ENCODE peak calls at places on chromosomes 7 and 10, in eight cellular contexts. One of them, this sample, is unnamed.

GRCh38 chr7:122383934-122384333 is 79.4 kb upstream of the FEZF1 start:
- DNase-seq in foreskin fibroblast: no peak
- DNase-seq in neural progenitor cell: peak
- DNase-seq in astrocyte of the spinal cord: no peak
- DNase-seq in astrocyte of the cerebellum: no peak
- DNase-seq in fibroblast of mammary gland: peak
- DNase-seq in HFF-Myc: no peak
- DNase-seq in SK-N-SH: no peak
- DNase-seq in this sample: no peak

GRCh38 chr10:3422282-3422681 is 249.7 kb upstream of the PITRM1 start:
- DNase-seq in astrocyte of the spinal cord: no peak
- DNase-seq in HFF-Myc: no peak
- DNase-seq in neural progenitor cell: no peak
- DNase-seq in SK-N-SH: no peak
- DNase-seq in fibroblast of mammary gland: no peak
- DNase-seq in foreskin fibroblast: no peak
- DNase-seq in astrocyte of the cerebellum: no peak
- DNase-seq in this sample: no peak

GRCh38 chr7:85621286-85621685 is 434.4 kb upstream of the SEMA3D start:
- DNase-seq in fibroblast of mammary gland: no peak
- DNase-seq in astrocyte of the cerebellum: no peak
- DNase-seq in HFF-Myc: no peak
- DNase-seq in neural progenitor cell: no peak
- DNase-seq in SK-N-SH: no peak
- DNase-seq in foreskin fibroblast: no peak
- DNase-seq in astrocyte of the spinal cord: no peak
- DNase-seq in this sample: peak

GRCh38 chr7:138662066-138663061 is 38.8 kb downstream of the SVOPL start:
- DNase-seq in HFF-Myc: no peak
- DNase-seq in fibroblast of mammary gland: no peak
- DNase-seq in foreskin fibroblast: no peak
- DNase-seq in astrocyte of the spinal cord: no peak
- DNase-seq in SK-N-SH: peak
- DNase-seq in astrocyte of the cerebellum: no peak
- DNase-seq in neural progenitor cell: no peak
- DNase-seq in this sample: no peak

GRCh38 chr7:4943297-4943696 is 15.7 kb downstream of the MMD2 start:
- DNase-seq in SK-N-SH: no peak
- DNase-seq in astrocyte of the cerebellum: no peak
- DNase-seq in fibroblast of mammary gland: no peak
- DNase-seq in HFF-Myc: no peak
- DNase-seq in neural progenitor cell: no peak
- DNase-seq in astrocyte of the spinal cord: no peak
- DNase-seq in foreskin fibroblast: no peak
- DNase-seq in this sample: no peak

GRCh38 chr7:154178890-154179289 is 126.7 kb downstream of the DPP6 start:
- DNase-seq in fibroblast of mammary gland: no peak
- DNase-seq in astrocyte of the cerebellum: no peak
- DNase-seq in astrocyte of the spinal cord: no peak
- DNase-seq in foreskin fibroblast: no peak
- DNase-seq in neural progenitor cell: no peak
- DNase-seq in SK-N-SH: no peak
- DNase-seq in HFF-Myc: no peak
- DNase-seq in this sample: no peak

GRCh38 chr7:99448855-99449254 is 10.1 kb downstream of the CPSF4 start:
- DNase-seq in neural progenitor cell: no peak
- DNase-seq in fibroblast of mammary gland: no peak
- DNase-seq in SK-N-SH: no peak
- DNase-seq in foreskin fibroblast: no peak
- DNase-seq in astrocyte of the cerebellum: no peak
- DNase-seq in HFF-Myc: no peak
- DNase-seq in astrocyte of the spinal cord: no peak
- DNase-seq in this sample: no peak

GRCh38 chr7:100373261-100373831 is at the start of gene PILRA:
- DNase-seq in astrocyte of the spinal cord: no peak
- DNase-seq in astrocyte of the cerebellum: no peak
- DNase-seq in neural progenitor cell: no peak
- DNase-seq in foreskin fibroblast: peak
- DNase-seq in SK-N-SH: no peak
- DNase-seq in HFF-Myc: no peak
- DNase-seq in fibroblast of mammary gland: no peak
- DNase-seq in this sample: peak

GRCh38 chr7:70092314-70093303 is 494.3 kb downstream of the AUTS2 start:
- DNase-seq in neural progenitor cell: no peak
- DNase-seq in fibroblast of mammary gland: peak
- DNase-seq in astrocyte of the spinal cord: peak
- DNase-seq in foreskin fibroblast: peak
- DNase-seq in HFF-Myc: no peak
- DNase-seq in astrocyte of the cerebellum: peak
- DNase-seq in SK-N-SH: peak
- DNase-seq in this sample: peak

GRCh38 chr10:44389150-44389549 is 4.3 kb upstream of the CXCL12 start:
- DNase-seq in foreskin fibroblast: no peak
- DNase-seq in astrocyte of the spinal cord: no peak
- DNase-seq in astrocyte of the cerebellum: no peak
- DNase-seq in HFF-Myc: no peak
- DNase-seq in neural progenitor cell: no peak
- DNase-seq in fibroblast of mammary gland: no peak
- DNase-seq in SK-N-SH: no peak
- DNase-seq in this sample: no peak

GRCh38 chr10:97974526-97975525 is 55.6 kb downstream of the CRTAC1 start:
- DNase-seq in SK-N-SH: peak
- DNase-seq in HFF-Myc: no peak
- DNase-seq in foreskin fibroblast: no peak
- DNase-seq in astrocyte of the cerebellum: no peak
- DNase-seq in astrocyte of the spinal cord: no peak
- DNase-seq in fibroblast of mammary gland: no peak
- DNase-seq in neural progenitor cell: peak
- DNase-seq in this sample: no peak
- H3K4me3 ChIP-seq in SK-N-SH: no peak
- H3K4me3 ChIP-seq in HFF-Myc: no peak
- H3K4me3 ChIP-seq in foreskin fibroblast: no peak
- H3K4me3 ChIP-seq in astrocyte of the cerebellum: no peak
- H3K4me3 ChIP-seq in astrocyte of the spinal cord: no peak
- H3K4me3 ChIP-seq in fibroblast of mammary gland: no peak
- H3K4me3 ChIP-seq in neural progenitor cell: peak
- H3K4me3 ChIP-seq in this sample: no peak

GRCh38 chr10:110391541-110391940 is 86.8 kb upstream of the SMNDC1 start:
- DNase-seq in HFF-Myc: no peak
- DNase-seq in foreskin fibroblast: no peak
- DNase-seq in SK-N-SH: no peak
- DNase-seq in neural progenitor cell: no peak
- DNase-seq in fibroblast of mammary gland: no peak
- DNase-seq in astrocyte of the cerebellum: no peak
- DNase-seq in astrocyte of the spinal cord: no peak
- DNase-seq in this sample: no peak

GRCh38 chr10:110387983-110388681 is 83.4 kb upstream of the SMNDC1 start:
- DNase-seq in fibroblast of mammary gland: peak
- DNase-seq in SK-N-SH: no peak
- DNase-seq in astrocyte of the cerebellum: no peak
- DNase-seq in foreskin fibroblast: peak
- DNase-seq in HFF-Myc: peak
- DNase-seq in astrocyte of the spinal cord: no peak
- DNase-seq in neural progenitor cell: no peak
- DNase-seq in this sample: peak

GRCh38 chr10:110389250-110389649 is 84.5 kb upstream of the SMNDC1 start:
- DNase-seq in astrocyte of the spinal cord: no peak
- DNase-seq in neural progenitor cell: no peak
- DNase-seq in HFF-Myc: no peak
- DNase-seq in fibroblast of mammary gland: peak
- DNase-seq in astrocyte of the cerebellum: no peak
- DNase-seq in SK-N-SH: no peak
- DNase-seq in foreskin fibroblast: no peak
- DNase-seq in this sample: no peak

GRCh38 chr10:110387617-110387982 is 82.9 kb upstream of the SMNDC1 start:
- DNase-seq in neural progenitor cell: no peak
- DNase-seq in HFF-Myc: no peak
- DNase-seq in foreskin fibroblast: no peak
- DNase-seq in astrocyte of the spinal cord: no peak
- DNase-seq in SK-N-SH: no peak
- DNase-seq in fibroblast of mammary gland: no peak
- DNase-seq in astrocyte of the cerebellum: no peak
- DNase-seq in this sample: no peak

GRCh38 chr10:110388682-110389052 is 83.9 kb upstream of the SMNDC1 start:
- DNase-seq in SK-N-SH: no peak
- DNase-seq in astrocyte of the cerebellum: no peak
- DNase-seq in neural progenitor cell: peak
- DNase-seq in fibroblast of mammary gland: no peak
- DNase-seq in HFF-Myc: no peak
- DNase-seq in astrocyte of the spinal cord: no peak
- DNase-seq in foreskin fibroblast: peak
- DNase-seq in this sample: no peak
- TF ChIP-seq CTCF in SK-N-SH: peak
- TF ChIP-seq CTCF in astrocyte of the cerebellum: no peak
- TF ChIP-seq CTCF in neural progenitor cell: peak
- TF ChIP-seq CTCF in fibroblast of mammary gland: no peak
- TF ChIP-seq CTCF in HFF-Myc: peak
- TF ChIP-seq CTCF in astrocyte of the spinal cord: no peak
- TF ChIP-seq CTCF in foreskin fibroblast: peak
- TF ChIP-seq CTCF in this sample: peak

DNA sequence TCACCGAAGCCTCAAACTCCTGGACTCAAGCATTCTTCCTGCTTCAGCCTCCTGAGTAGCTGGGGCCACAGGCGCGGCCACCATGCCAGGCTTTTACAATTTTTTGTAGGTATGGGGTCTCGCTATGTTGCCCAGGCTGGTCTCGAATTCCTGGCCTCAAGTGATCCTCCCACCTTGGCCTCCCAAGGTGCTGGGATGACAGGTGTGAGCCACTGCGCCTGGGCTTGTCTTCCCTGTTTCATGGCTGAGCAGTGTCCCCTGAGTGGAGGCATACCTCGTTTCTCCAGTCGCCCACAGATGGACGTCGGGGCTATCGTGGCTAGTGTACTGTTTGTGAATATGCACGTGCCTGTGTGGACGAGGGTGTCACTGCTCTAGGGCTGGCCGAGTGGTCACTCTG is 11.3 kb downstream of the INPP5A start:
- DNase-seq in HFF-Myc: no peak
- DNase-seq in SK-N-SH: no peak
- DNase-seq in foreskin fibroblast: no peak
- DNase-seq in astrocyte of the spinal cord: no peak
- DNase-seq in neural progenitor cell: no peak
- DNase-seq in fibroblast of mammary gland: no peak
- DNase-seq in astrocyte of the cerebellum: no peak
- DNase-seq in this sample: no peak
- H3K4me3 ChIP-seq in HFF-Myc: no peak
- H3K4me3 ChIP-seq in SK-N-SH: no peak
- H3K4me3 ChIP-seq in foreskin fibroblast: no peak
- H3K4me3 ChIP-seq in astrocyte of the spinal cord: no peak
- H3K4me3 ChIP-seq in neural progenitor cell: no peak
- H3K4me3 ChIP-seq in fibroblast of mammary gland: no peak
- H3K4me3 ChIP-seq in astrocyte of the cerebellum: no peak
- H3K4me3 ChIP-seq in this sample: no peak

GRCh38 chr7:104161244-104161643 is 46.6 kb downstream of the ORC5 start:
- DNase-seq in SK-N-SH: no peak
- DNase-seq in fibroblast of mammary gland: no peak
- DNase-seq in astrocyte of the spinal cord: no peak
- DNase-seq in astrocyte of the cerebellum: no peak
- DNase-seq in neural progenitor cell: no peak
- DNase-seq in HFF-Myc: no peak
- DNase-seq in foreskin fibroblast: no peak
- DNase-seq in this sample: no peak
- TF ChIP-seq CTCF in SK-N-SH: no peak
- TF ChIP-seq CTCF in fibroblast of mammary gland: no peak
- TF ChIP-seq CTCF in astrocyte of the spinal cord: no peak
- TF ChIP-seq CTCF in astrocyte of the cerebellum: no peak
- TF ChIP-seq CTCF in neural progenitor cell: no peak
- TF ChIP-seq CTCF in HFF-Myc: no peak
- TF ChIP-seq CTCF in foreskin fibroblast: no peak
- TF ChIP-seq CTCF in this sample: no peak

GRCh38 chr10:33195608-33196376 is 138.7 kb downstream of the NRP1 start:
- DNase-seq in astrocyte of the spinal cord: peak
- DNase-seq in SK-N-SH: no peak
- DNase-seq in neural progenitor cell: no peak
- DNase-seq in foreskin fibroblast: peak
- DNase-seq in fibroblast of mammary gland: peak
- DNase-seq in HFF-Myc: no peak
- DNase-seq in astrocyte of the cerebellum: no peak
- DNase-seq in this sample: peak

GRCh38 chr10:33193057-33193866 is 141.2 kb downstream of the NRP1 start:
- DNase-seq in astrocyte of the spinal cord: peak
- DNase-seq in fibroblast of mammary gland: peak
- DNase-seq in neural progenitor cell: peak
- DNase-seq in astrocyte of the cerebellum: peak
- DNase-seq in HFF-Myc: peak
- DNase-seq in SK-N-SH: peak
- DNase-seq in foreskin fibroblast: peak
- DNase-seq in this sample: peak

GRCh38 chr10:33196710-33197406 is 137.6 kb downstream of the NRP1 start:
- DNase-seq in HFF-Myc: no peak
- DNase-seq in foreskin fibroblast: no peak
- DNase-seq in fibroblast of mammary gland: no peak
- DNase-seq in neural progenitor cell: no peak
- DNase-seq in SK-N-SH: no peak
- DNase-seq in astrocyte of the spinal cord: no peak
- DNase-seq in astrocyte of the cerebellum: no peak
- DNase-seq in this sample: no peak

GRCh38 chr10:33196377-33196706 is 138.1 kb downstream of the NRP1 start:
- DNase-seq in SK-N-SH: no peak
- DNase-seq in foreskin fibroblast: no peak
- DNase-seq in astrocyte of the spinal cord: no peak
- DNase-seq in astrocyte of the cerebellum: no peak
- DNase-seq in HFF-Myc: no peak
- DNase-seq in neural progenitor cell: no peak
- DNase-seq in fibroblast of mammary gland: no peak
- DNase-seq in this sample: no peak

DNA sequence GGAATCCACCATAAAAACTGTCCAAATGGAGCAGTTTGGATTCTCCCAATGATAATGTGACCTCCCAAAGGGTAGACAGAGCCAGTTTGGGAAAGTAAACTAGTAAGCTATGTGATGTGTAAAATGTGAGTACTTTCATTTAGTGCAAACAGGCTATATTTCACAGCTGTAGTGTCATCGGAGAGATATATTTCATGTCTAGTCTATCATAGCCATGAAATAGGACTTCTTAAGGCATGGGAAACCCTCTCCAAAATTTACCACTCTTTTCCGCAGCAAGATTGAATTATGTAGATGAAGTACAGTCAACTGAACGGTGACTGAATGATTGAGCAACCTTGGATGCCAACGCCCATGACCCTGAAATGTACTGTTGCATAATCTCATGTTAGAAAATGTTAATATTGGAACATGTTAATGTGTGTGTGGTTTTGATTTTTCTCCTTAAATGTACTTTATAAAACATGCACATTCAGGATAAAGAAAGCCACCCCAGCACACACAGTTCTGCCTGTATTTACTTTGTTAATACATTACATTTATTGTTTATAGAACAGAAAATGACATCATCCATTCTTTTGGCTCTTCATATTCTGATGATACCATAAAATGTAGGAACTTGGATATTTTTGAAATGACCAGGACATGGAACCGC is 140.5 kb downstream of the NRP1 start:
- DNase-seq in SK-N-SH: no peak
- DNase-seq in HFF-Myc: no peak
- DNase-seq in fibroblast of mammary gland: peak
- DNase-seq in astrocyte of the cerebellum: no peak
- DNase-seq in astrocyte of the spinal cord: peak
- DNase-seq in neural progenitor cell: no peak
- DNase-seq in foreskin fibroblast: peak
- DNase-seq in this sample: peak
- H3K4me3 ChIP-seq in SK-N-SH: no peak
- H3K4me3 ChIP-seq in HFF-Myc: no peak
- H3K4me3 ChIP-seq in fibroblast of mammary gland: no peak
- H3K4me3 ChIP-seq in astrocyte of the cerebellum: no peak
- H3K4me3 ChIP-seq in astrocyte of the spinal cord: no peak
- H3K4me3 ChIP-seq in neural progenitor cell: no peak
- H3K4me3 ChIP-seq in foreskin fibroblast: no peak
- H3K4me3 ChIP-seq in this sample: no peak

This sample was measured in fibroblast of pulmonary artery.